ENCODE peak calls at places on chromosomes 4 and X, in eight cellular contexts. S is tibial nerve, U is heart right ventricle, Y is HCT116, T is spleen, K is ovary, L is SK-N-SH, X is BJ. A is an unnamed sample. For H3K36me3, the result is how much of the 10 kb centered on the place peaks cover.

GRCh38 chrX:108216862-108217571 is 125.4 kb downstream of the ATG4A start:
- DNase-seq in L (no peak), Y (no peak), K (no peak), T (no peak), S (no peak), U (no peak), X (no peak), A (no peak)

GRCh38 chr4:95548738-95549245 is at the start of gene UNC5C:
- DNase-seq in S (peak), X (no peak), K (peak), U (peak), L (peak), T (peak), Y (no peak), A (peak)

GRCh38 chrX:13369541-13370140 is 49.8 kb upstream of the ATXN3L start:
- DNase-seq in X (no peak), L (no peak), S (no peak), Y (no peak), T (no peak), U (no peak), K (no peak), A (no peak)

GRCh38 chr4:185773419-185773818 is 38.6 kb downstream of the SORBS2 start:
- DNase-seq in X (no peak), T (no peak), S (no peak), L (no peak), Y (no peak), U (peak), K (no peak), A (no peak)

GRCh38 chrX:124229374-124229773 is 103.1 kb upstream of the TEX13D start:
- DNase-seq in U (no peak), X (no peak), T (no peak), S (no peak), L (no peak), K (no peak), Y (no peak), A (no peak)

GRCh38 chr4:21753084-21753760 is 195.3 kb downstream of the KCNIP4 start:
- DNase-seq in K (no peak), X (no peak), T (no peak), S (no peak), Y (no peak), L (peak), U (no peak), A (no peak)

GRCh38 chr4:87707279-87707918 is 57.3 kb downstream of the DMP1 start:
- DNase-seq in Y (no peak), X (no peak), L (no peak), U (no peak), K (no peak), T (no peak), S (no peak), A (peak)

GRCh38 chr4:127143460-127144190 is 489.1 kb upstream of the INTU start:
- DNase-seq in L (no peak), X (peak), K (no peak), S (no peak), U (no peak), T (no peak), Y (no peak), A (no peak)

GRCh38 chrX:150036181-150036580 is 97.9 kb upstream of the EOLA2 start:
- DNase-seq in Y (no peak), K (no peak), L (peak), T (no peak), X (no peak), U (no peak), S (no peak), A (no peak)

GRCh38 chr4:73589261-73589847 is 30.9 kb downstream of the RASSF6 start:
- DNase-seq in U (no peak), L (no peak), T (no peak), X (no peak), K (no peak), S (no peak), Y (no peak), A (no peak)

GRCh38 chr4:186486172-186486571 is 69.2 kb downstream of the MTNR1A start:
- DNase-seq in T (no peak), X (no peak), L (peak), Y (no peak), K (no peak), U (no peak), S (no peak), A (peak)

GRCh38 chrX:106139048-106139447 is 29.1 kb upstream of the PWWP3B start:
- DNase-seq in L (no peak), Y (no peak), K (no peak), X (no peak), S (no peak), U (no peak), T (no peak), A (no peak)

GRCh38 chrX:47166126-47166525 is 21.1 kb downstream of the RBM10 start:
- DNase-seq in X (no peak), L (no peak), Y (no peak), S (no peak), T (peak), K (peak), U (no peak), A (no peak)

GRCh38 chrX:47283015-47283771 is 50.4 kb downstream of the USP11 start:
- DNase-seq in X (no peak), L (peak), U (peak), K (peak), T (no peak), S (no peak), Y (no peak), A (no peak)

GRCh38 chr4:173367285-173367684 is 3.5 kb upstream of the SAP30 start:
- DNase-seq in Y (no peak), K (no peak), S (no peak), T (no peak), L (no peak), U (no peak), X (no peak), A (no peak)

GRCh38 chrX:79366888-79367749 is at the start of gene ITM2A:
- DNase-seq in K (peak), U (peak), L (peak), Y (no peak), X (no peak), S (peak), T (peak), A (peak)

GRCh38 chr4:26171953-26172352 is 148.9 kb upstream of the RBPJ start:
- DNase-seq in U (no peak), K (no peak), Y (no peak), X (no peak), S (no peak), T (no peak), L (no peak), A (no peak)

GRCh38 chr4:139986621-139987510 is 167.1 kb downstream of the MAML3 start:
- DNase-seq in Y (no peak), U (no peak), X (no peak), S (no peak), T (no peak), L (peak), K (no peak), A (no peak)

GRCh38 chr4:58602022-58602421 is 1491.8 kb upstream of the IGFBP7 start:
- DNase-seq in T (no peak), X (no peak), L (no peak), S (no peak), K (no peak), Y (no peak), U (no peak), A (no peak)

GRCh38 chrX:122418758-122419157 is 765.3 kb upstream of the GRIA3 start:
- DNase-seq in Y (no peak), S (no peak), X (no peak), K (no peak), T (no peak), U (no peak), L (no peak), A (no peak)

GRCh38 chr4:126976850-126977249 is 655.9 kb upstream of the INTU start:
- DNase-seq in L (no peak), X (no peak), Y (no peak), T (no peak), S (no peak), K (no peak), U (no peak), A (no peak)

GRCh38 chr4:137451150-137451850 is 81.0 kb downstream of the PCDH18 start:
- DNase-seq in K (no peak), S (no peak), Y (no peak), L (no peak), U (no peak), T (no peak), X (no peak), A (no peak)

GRCh38 chrX:51893931-51894696 is 691 bp downstream of the MAGED1 start:
- DNase-seq in Y (no peak), K (no peak), S (no peak), T (no peak), X (no peak), U (peak), L (peak), A (peak)

GRCh38 chr4:111930658-111931057 is 214.6 kb upstream of the FAM241A start:
- DNase-seq in X (no peak), T (no peak), Y (no peak), U (no peak), L (no peak), S (no peak), K (no peak), A (no peak)

GRCh38 chr4:153137168-153137567 is 67.1 kb upstream of the TRIM2 start:
- DNase-seq in S (no peak), U (no peak), K (peak), Y (no peak), T (no peak), X (no peak), L (no peak), A (no peak)

GRCh38 chr4:84634961-84635360 is 52.0 kb downstream of the CDS1 start:
- DNase-seq in Y (no peak), K (no peak), L (no peak), X (no peak), T (no peak), S (no peak), U (no peak), A (no peak)

GRCh38 chrX:153888344-153888743 is 2.4 kb upstream of the L1CAM start:
- DNase-seq in S (no peak), T (no peak), Y (no peak), U (no peak), L (no peak), K (no peak), X (no peak), A (no peak)

GRCh38 chr4:146165840-146166239 is 9.7 kb upstream of the LSM6 start:
- DNase-seq in K (no peak), X (peak), T (no peak), Y (no peak), U (no peak), S (no peak), L (no peak), A (no peak)

GRCh38 chr4:52861171-52861873 is 795 bp upstream of the RASL11B start:
- DNase-seq in T (no peak), K (no peak), X (no peak), L (no peak), S (no peak), Y (no peak), U (no peak), A (peak)

GRCh38 chr4:2295535-2296442 is 33.9 kb upstream of the MXD4 start:
- DNase-seq in X (no peak), U (no peak), S (peak), L (peak), T (peak), K (peak), Y (no peak), A (peak)

GRCh38 chr4:5839751-5840674 is 52.9 kb downstream of the CRMP1 start:
- DNase-seq in U (peak), X (no peak), K (peak), L (no peak), S (no peak), T (peak), Y (no peak), A (peak)

GRCh38 chr4:41535911-41536361 is 2.0 kb upstream of the LIMCH1 start:
- DNase-seq in T (no peak), Y (no peak), X (no peak), K (no peak), U (no peak), S (no peak), L (no peak), A (no peak)

GRCh38 chr4:166527500-166527899 is 654.5 kb downstream of the TLL1 start:
- DNase-seq in S (no peak), X (no peak), K (no peak), L (no peak), T (no peak), U (no peak), Y (no peak), A (no peak)

GRCh38 chrX:148498067-148498466 is 2.4 kb upstream of the AFF2 start:
- DNase-seq in S (no peak), Y (no peak), K (no peak), U (no peak), X (no peak), L (no peak), T (peak), A (no peak)
- H3K4me3 ChIP-seq in S (no peak), Y (no peak), K (no peak), U (no peak), X (no peak), L (no peak), T (no peak), A (no peak)

GRCh38 chrX:119013146-119013545 is 38.7 kb downstream of the LONRF3 start:
- DNase-seq in S (no peak), L (no peak), X (no peak), Y (no peak), T (no peak), U (no peak), K (no peak), A (no peak)

GRCh38 chrX:119010491-119010890 is 36.1 kb downstream of the LONRF3 start:
- DNase-seq in Y (no peak), S (no peak), K (no peak), L (no peak), T (no peak), U (no peak), X (no peak), A (no peak)

DNA sequence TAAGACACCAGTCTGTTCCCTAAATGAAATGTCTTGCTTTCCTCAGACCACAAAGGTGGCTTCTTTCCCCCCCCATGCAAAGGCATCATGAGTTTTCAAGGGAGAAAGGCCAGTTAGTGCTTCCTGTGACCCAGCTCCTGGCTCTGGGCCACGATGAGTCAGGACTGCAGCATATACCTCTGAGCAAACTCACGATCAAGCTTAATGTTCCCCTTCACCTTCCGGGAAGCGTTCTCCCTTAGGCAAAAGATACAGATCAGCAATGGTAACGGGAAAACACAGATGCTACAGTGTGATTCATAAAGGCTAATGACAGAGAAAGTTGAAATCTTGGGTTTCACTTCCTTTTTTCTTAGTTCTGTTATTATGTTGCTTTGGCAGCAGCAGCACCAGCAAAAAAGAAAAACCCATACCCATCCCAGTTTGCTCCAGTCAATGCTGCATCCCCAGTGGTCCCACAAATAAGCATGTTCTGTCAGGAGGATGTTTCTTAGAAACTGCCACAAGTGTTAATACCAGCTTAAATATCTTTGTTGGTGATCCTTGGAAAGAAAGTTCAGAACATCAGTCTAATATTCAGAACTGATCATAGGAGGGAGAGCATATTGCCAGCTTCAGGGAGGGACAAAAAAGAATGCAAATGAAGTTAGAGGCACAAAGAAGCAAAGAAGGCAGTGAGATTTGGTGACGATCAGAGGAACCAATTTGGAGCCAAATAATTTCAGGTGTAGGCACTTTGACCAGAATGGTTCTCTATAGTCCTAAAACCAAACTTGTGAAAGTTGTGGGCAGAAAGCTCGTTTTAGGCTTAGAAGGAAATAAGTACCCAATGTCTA is 41.2 kb downstream of the LONRF3 start:
- DNase-seq in K (peak), L (no peak), Y (peak), X (peak), U (peak), T (no peak), S (no peak), A (no peak)
- H3K36me3 ChIP-seq in K (under half), L (under half), Y (under half), X (under half), U (under half), T (under half), S (under half), A (under half)

DNA sequence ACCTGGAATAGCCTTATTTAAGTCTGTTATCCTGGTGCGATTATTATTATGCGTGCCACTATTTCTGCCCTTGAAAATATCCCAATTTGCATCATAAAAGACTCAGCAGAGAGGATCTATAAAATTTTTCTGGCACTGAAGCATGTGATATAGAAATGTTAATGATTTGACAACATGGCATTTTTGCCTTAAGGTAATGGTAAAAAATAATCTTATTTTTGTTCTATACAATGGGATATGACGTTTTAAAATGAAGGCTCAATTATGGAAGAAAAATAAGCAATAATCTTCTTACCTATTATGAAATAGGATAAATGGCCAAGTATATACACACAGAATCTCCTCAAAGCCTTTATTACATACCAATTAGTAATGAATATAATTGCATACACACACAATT is 113.5 kb downstream of the PDGFC start:
- DNase-seq in U (no peak), K (no peak), S (no peak), T (no peak), X (no peak), Y (no peak), L (no peak), A (no peak)
- H3K4me3 ChIP-seq in U (no peak), K (no peak), S (no peak), T (no peak), X (no peak), Y (no peak), L (no peak), A (no peak)

GRCh38 chr4:83269256-83269655 is 15.3 kb downstream of the COQ2 start:
- DNase-seq in K (no peak), Y (no peak), S (no peak), X (no peak), U (no peak), T (no peak), L (no peak), A (no peak)

GRCh38 chr4:83276299-83277040 is 8.1 kb downstream of the COQ2 start:
- DNase-seq in K (no peak), X (no peak), S (no peak), T (no peak), L (no peak), U (no peak), Y (no peak), A (no peak)

GRCh38 chr4:83267835-83268475 is 16.6 kb downstream of the COQ2 start:
- DNase-seq in X (no peak), Y (no peak), T (no peak), L (no peak), S (no peak), K (no peak), U (no peak), A (no peak)

GRCh38 chr4:83268491-83268890 is 16.1 kb downstream of the COQ2 start:
- DNase-seq in L (no peak), S (no peak), K (no peak), Y (no peak), U (no peak), X (no peak), T (no peak), A (no peak)

DNA sequence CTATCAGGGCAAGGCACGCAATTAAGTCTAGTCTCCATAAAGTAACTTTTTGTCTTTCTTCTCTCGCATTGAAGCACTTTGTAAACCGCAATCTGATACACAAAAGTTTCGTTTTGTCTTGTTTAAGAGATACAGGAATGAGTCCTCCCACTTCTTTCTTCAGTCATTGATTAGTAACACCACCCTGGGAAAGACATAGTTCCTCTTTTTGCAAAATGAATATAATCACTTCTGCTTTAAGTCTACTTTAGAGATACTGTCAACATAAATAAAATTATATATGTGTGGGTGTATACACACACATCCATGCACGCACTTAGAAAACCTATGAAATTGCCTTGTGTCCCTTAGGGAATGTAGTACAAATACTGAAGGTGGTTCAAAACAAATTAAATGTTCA is 11.7 kb downstream of the COQ2 start:
- DNase-seq in T (no peak), U (no peak), K (no peak), L (no peak), X (no peak), Y (no peak), S (no peak), A (no peak)
- H3K36me3 ChIP-seq in T (under half), U (under half), K (under half), L (under half), X (under half), Y (under half), S (under half), A (under half)

GRCh38 chr4:8856835-8857590 is 14.6 kb downstream of the HMX1 start:
- DNase-seq in X (no peak), Y (no peak), U (no peak), S (no peak), L (no peak), T (no peak), K (no peak), A (peak)
- H3K4me3 ChIP-seq in X (no peak), Y (no peak), U (peak), S (peak), L (no peak), T (peak), K (no peak), A (peak)

GRCh38 chr4:158128540-158128939 is 44.3 kb downstream of the GASK1B start:
- DNase-seq in U (no peak), T (no peak), L (no peak), K (no peak), S (no peak), X (no peak), Y (no peak), A (no peak)

GRCh38 chr4:158130204-158130603 is 42.6 kb downstream of the GASK1B start:
- DNase-seq in X (no peak), K (no peak), T (no peak), Y (no peak), S (no peak), L (no peak), U (no peak), A (no peak)

GRCh38 chr4:158129649-158130048 is 43.2 kb downstream of the GASK1B start:
- DNase-seq in U (no peak), Y (no peak), T (no peak), X (no peak), L (no peak), K (no peak), S (no peak), A (no peak)

GRCh38 chr4:158133551-158133950 is 39.3 kb downstream of the GASK1B start:
- DNase-seq in T (no peak), Y (no peak), K (no peak), X (no peak), L (no peak), S (no peak), U (no peak), A (no peak)

DNA sequence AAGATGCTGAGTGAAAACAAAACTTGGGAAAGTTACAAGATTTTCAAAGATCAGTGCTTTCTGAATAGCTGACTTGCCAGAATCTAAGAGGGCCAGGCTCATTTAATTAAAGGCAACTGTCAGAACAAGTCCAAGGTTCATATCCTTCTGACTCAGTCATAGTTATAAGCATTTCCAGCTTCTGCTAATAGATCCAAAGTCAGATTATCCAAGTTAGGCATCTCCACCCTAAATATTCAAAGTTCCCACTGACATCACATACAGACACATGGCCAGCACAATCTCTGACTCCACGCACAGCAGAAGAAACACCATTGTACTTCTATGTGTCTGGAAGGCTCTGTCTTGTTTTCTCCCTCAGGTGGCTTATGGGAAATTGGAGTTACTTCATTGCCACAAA is 41.8 kb downstream of the GASK1B start:
- DNase-seq in L (no peak), S (no peak), U (no peak), Y (no peak), X (peak), T (no peak), K (no peak), A (no peak)
- H3K36me3 ChIP-seq in L (under half), S (under half), U (under half), Y (under half), X (under half), T (under half), K (under half), A (under half)

GRCh38 chrX:99117011-99117410 is 1293.1 kb downstream of the PCDH19 start:
- DNase-seq in Y (no peak), S (no peak), X (no peak), L (no peak), K (no peak), U (no peak), T (no peak), A (peak)
- H3K4me3 ChIP-seq in Y (no peak), S (no peak), X (no peak), L (no peak), K (no peak), U (no peak), T (no peak), A (no peak)

A was measured in H7.